ENCODE peak calls at places on chromosomes 12 and 14, in nine cellular contexts. I, Q, N, J, H, R, M, S and E are unnamed samples.

GRCh38 chr12:8832500-8832899 is 10.1 kb downstream of the A2ML1 start:
- DNase-seq in I (no peak), Q (no peak), N (no peak), J (no peak), H (no peak), R (no peak), M (no peak), S (no peak), E (no peak)

GRCh38 chr12:123973552-123974341 is 732 bp downstream of the ZNF664 start:
- DNase-seq in I (no peak), Q (peak; percentile 73), N (peak; percentile 51), J (no peak), H (no peak), R (peak; percentile 52), M (no peak), S (no peak), E (peak; percentile 56)

GRCh38 chr14:101062065-101062450 is 158.5 kb upstream of the RTL1 start:
- DNase-seq in I (no peak), Q (no peak), N (no peak), J (no peak), H (no peak), R (no peak), M (no peak), S (no peak), E (no peak)

GRCh38 chr12:82866946-82867345 is 180.2 kb downstream of the TMTC2 start:
- DNase-seq in I (no peak), Q (no peak), N (no peak), J (no peak), H (no peak), R (no peak), M (no peak), S (no peak), E (no peak)

GRCh38 chr14:32428875-32429274 is 99.8 kb downstream of the AKAP6 start:
- DNase-seq in I (no peak), Q (no peak), N (no peak), J (no peak), H (no peak), R (no peak), M (no peak), S (no peak), E (no peak)

GRCh38 chr12:102527256-102527720 is 46.9 kb upstream of the IGF1 start:
- DNase-seq in I (no peak), Q (no peak), N (no peak), J (no peak), H (peak; percentile 90), R (no peak), M (peak; percentile 50), S (no peak), E (no peak)

GRCh38 chr14:60064491-60065072 is 27.1 kb upstream of the PCNX4 start:
- DNase-seq in I (no peak), Q (no peak), N (no peak), J (no peak), H (peak; percentile 46), R (no peak), M (peak; percentile 70), S (no peak), E (peak; percentile 17)

GRCh38 chr14:101549154-101549553 is 12.1 kb upstream of the DIO3 start:
- DNase-seq in I (no peak), Q (no peak), N (no peak), J (no peak), H (no peak), R (no peak), M (no peak), S (no peak), E (no peak)

GRCh38 chr12:12510141-12510540 is 52.5 kb downstream of the DUSP16 start:
- DNase-seq in I (no peak), Q (no peak), N (no peak), J (peak; percentile 69), H (peak; percentile 75), R (no peak), M (peak; percentile 39), S (no peak), E (no peak)

GRCh38 chr14:22973217-22974032 is 8.9 kb downstream of the AJUBA start:
- DNase-seq in I (no peak), Q (peak; percentile 64), N (no peak), J (no peak), H (peak; percentile 72), R (peak; percentile 51), M (peak; percentile 79), S (no peak), E (no peak)

GRCh38 chr14:75520852-75521251 is 1.4 kb upstream of the BATF start:
- DNase-seq in I (no peak), Q (no peak), N (no peak), J (no peak), H (no peak), R (no peak), M (no peak), S (no peak), E (no peak)

GRCh38 chr14:75519394-75519793 is 2.9 kb upstream of the BATF start:
- DNase-seq in I (no peak), Q (no peak), N (no peak), J (no peak), H (no peak), R (no peak), M (no peak), S (no peak), E (no peak)

GRCh38 chr14:75519826-75520692 is 2.2 kb upstream of the BATF start:
- DNase-seq in I (peak; percentile 9), Q (no peak), N (no peak), J (no peak), H (peak; percentile 37), R (no peak), M (peak; percentile 31), S (no peak), E (no peak)

GRCh38 chr14:75521415-75522199 is 662 bp upstream of the BATF start:
- DNase-seq in I (no peak), Q (no peak), N (no peak), J (no peak), H (no peak), R (no peak), M (no peak), S (no peak), E (no peak)

GRCh38 chr14:75518625-75519024 is 3.6 kb upstream of the BATF start:
- DNase-seq in I (no peak), Q (peak; percentile 44), N (no peak), J (no peak), H (no peak), R (no peak), M (no peak), S (no peak), E (no peak)
- TF ChIP-seq CTCF in I (peak; percentile 15), Q (peak; percentile 42), N (peak; percentile 32), J (peak; percentile 61), H (peak; percentile 66), R (no peak), M (no peak), S (peak; percentile 21), E (peak; percentile 72)

GRCh38 chr12:100229036-100229635 is 28.5 kb downstream of the ACTR6 start:
- DNase-seq in I (no peak), Q (no peak), N (no peak), J (peak; percentile 15), H (peak; percentile 6), R (no peak), M (peak; percentile 4), S (no peak), E (no peak)
- TF ChIP-seq CTCF in I (peak; percentile 17), Q (no peak), N (no peak), J (peak; percentile 78), H (peak; percentile 45), R (no peak), M (no peak), S (peak; percentile 13), E (no peak)

GRCh38 chr12:122945047-122945592 is 21.1 kb downstream of the ABCB9 start:
- DNase-seq in I (no peak), Q (no peak), N (no peak), J (no peak), H (no peak), R (no peak), M (no peak), S (no peak), E (no peak)

GRCh38 chr12:122949405-122949804 is 16.9 kb downstream of the ABCB9 start:
- DNase-seq in I (no peak), Q (no peak), N (no peak), J (no peak), H (no peak), R (no peak), M (no peak), S (no peak), E (no peak)

GRCh38 chr12:122946690-122947271 is 19.5 kb downstream of the ABCB9 start:
- DNase-seq in I (peak; percentile 98), Q (peak; percentile 35), N (peak; percentile 68), J (peak; percentile 100), H (peak; percentile 100), R (peak; percentile 85), M (peak; percentile 99), S (peak; percentile 62), E (peak; percentile 71)

GRCh38 chr12:122948605-122949004 is 17.7 kb downstream of the ABCB9 start:
- DNase-seq in I (no peak), Q (no peak), N (no peak), J (no peak), H (no peak), R (no peak), M (no peak), S (no peak), E (no peak)

GRCh38 chr12:122947352-122947792 is 18.9 kb downstream of the ABCB9 start:
- DNase-seq in I (no peak), Q (no peak), N (peak; percentile 49), J (no peak), H (no peak), R (peak; percentile 68), M (no peak), S (no peak), E (no peak)
- TF ChIP-seq CTCF in I (no peak), Q (no peak), N (peak; percentile 42), J (no peak), H (no peak), R (peak; percentile 13), M (no peak), S (no peak), E (no peak)

DNA sequence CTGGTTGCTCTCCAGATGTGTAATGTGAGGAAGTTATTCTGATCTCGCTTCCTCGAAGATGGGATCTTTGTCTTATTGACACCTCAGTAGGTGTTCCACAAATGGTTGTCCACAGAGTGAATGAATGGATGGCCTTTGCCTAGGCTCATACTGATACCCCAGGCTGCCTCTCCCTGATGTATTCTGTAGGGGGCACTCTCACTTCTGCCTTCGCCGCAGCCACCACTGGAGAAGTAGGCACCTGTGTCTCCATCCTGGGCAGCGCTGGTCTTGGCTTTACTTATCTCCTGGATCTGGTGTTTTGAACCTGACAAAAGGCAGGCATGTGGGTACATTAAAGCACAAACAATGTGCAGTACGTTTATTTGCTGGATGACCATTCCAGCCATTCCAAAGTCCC is 82.1 kb downstream of the ZFP36L1 start:
- DNase-seq in I (no peak), Q (no peak), N (no peak), J (no peak), H (no peak), R (no peak), M (no peak), S (no peak), E (no peak)
- TF ChIP-seq CTCF in I (no peak), Q (no peak), N (no peak), J (peak; percentile 7), H (no peak), R (no peak), M (no peak), S (no peak), E (no peak)